ENCODE peak calls at places on chromosome 17, in six cellular contexts. One of them, this sample, is unnamed.
A peak's percentile ranks its signal among the peaks of the same experiment; 100 is the strongest.

GRCh38 chr17:72120878-72121163 is at the start of gene SOX9:
- DNase-seq in brain microvascular endothelial cell: peak; percentile 93
- DNase-seq in Peyer's patch: no peak
- DNase-seq in dorsolateral prefrontal cortex: peak; percentile 90
- DNase-seq in spleen: no peak
- DNase-seq in aorta: peak; percentile 77
- DNase-seq in this sample: peak; percentile 97

GRCh38 chr17:80279895-80280294 is 19.2 kb downstream of the RNF213 start:
- DNase-seq in brain microvascular endothelial cell: peak; percentile 82
- DNase-seq in Peyer's patch: no peak
- DNase-seq in dorsolateral prefrontal cortex: no peak
- DNase-seq in spleen: no peak
- DNase-seq in aorta: peak; percentile 79
- DNase-seq in this sample: no peak

GRCh38 chr17:73641779-73642580 is 2.3 kb downstream of the SDK2 start:
- DNase-seq in brain microvascular endothelial cell: no peak
- DNase-seq in Peyer's patch: no peak
- DNase-seq in dorsolateral prefrontal cortex: no peak
- DNase-seq in spleen: no peak
- DNase-seq in aorta: no peak
- DNase-seq in this sample: no peak

GRCh38 chr17:3647769-3648540 is 11.4 kb downstream of the CTNS start:
- DNase-seq in brain microvascular endothelial cell: peak; percentile 52
- DNase-seq in Peyer's patch: peak; percentile 28
- DNase-seq in dorsolateral prefrontal cortex: peak; percentile 74
- DNase-seq in spleen: no peak
- DNase-seq in aorta: no peak
- DNase-seq in this sample: peak; percentile 74

GRCh38 chr17:21034350-21035235 is 8.2 kb downstream of the USP22 start:
- DNase-seq in brain microvascular endothelial cell: no peak
- DNase-seq in Peyer's patch: peak; percentile 53
- DNase-seq in dorsolateral prefrontal cortex: peak; percentile 27
- DNase-seq in spleen: no peak
- DNase-seq in aorta: no peak
- DNase-seq in this sample: peak; percentile 44

GRCh38 chr17:67588326-67588725 is 129.4 kb upstream of the NOL11 start:
- DNase-seq in brain microvascular endothelial cell: no peak
- DNase-seq in Peyer's patch: no peak
- DNase-seq in dorsolateral prefrontal cortex: no peak
- DNase-seq in spleen: no peak
- DNase-seq in aorta: no peak
- DNase-seq in this sample: no peak

GRCh38 chr17:48192321-48192731 is 84.8 kb downstream of the SNX11 start:
- DNase-seq in brain microvascular endothelial cell: no peak
- DNase-seq in Peyer's patch: no peak
- DNase-seq in dorsolateral prefrontal cortex: no peak
- DNase-seq in spleen: no peak
- DNase-seq in aorta: no peak
- DNase-seq in this sample: peak; percentile 47

GRCh38 chr17:57407287-57408063 is 151.2 kb downstream of the MSI2 start:
- DNase-seq in brain microvascular endothelial cell: no peak
- DNase-seq in Peyer's patch: no peak
- DNase-seq in dorsolateral prefrontal cortex: no peak
- DNase-seq in spleen: no peak
- DNase-seq in aorta: no peak
- DNase-seq in this sample: peak; percentile 39

GRCh38 chr17:8479431-8479947 is 43.8 kb downstream of the NDEL1 start:
- DNase-seq in brain microvascular endothelial cell: no peak
- DNase-seq in Peyer's patch: no peak
- DNase-seq in dorsolateral prefrontal cortex: peak; percentile 70
- DNase-seq in spleen: no peak
- DNase-seq in aorta: peak; percentile 76
- DNase-seq in this sample: no peak

GRCh38 chr17:28334176-28334575 is 1.1 kb downstream of the IFT20 start:
- DNase-seq in brain microvascular endothelial cell: no peak
- DNase-seq in Peyer's patch: no peak
- DNase-seq in dorsolateral prefrontal cortex: no peak
- DNase-seq in spleen: no peak
- DNase-seq in aorta: no peak
- DNase-seq in this sample: no peak

GRCh38 chr17:77186141-77186604 is 45.4 kb downstream of the SEC14L1 start:
- DNase-seq in brain microvascular endothelial cell: no peak
- DNase-seq in Peyer's patch: peak; percentile 51
- DNase-seq in dorsolateral prefrontal cortex: peak; percentile 37
- DNase-seq in spleen: no peak
- DNase-seq in aorta: no peak
- DNase-seq in this sample: no peak

GRCh38 chr17:76268991-76269981 is 4.1 kb downstream of the UBALD2 start:
- DNase-seq in brain microvascular endothelial cell: no peak
- DNase-seq in Peyer's patch: no peak
- DNase-seq in dorsolateral prefrontal cortex: no peak
- DNase-seq in spleen: no peak
- DNase-seq in aorta: no peak
- DNase-seq in this sample: peak; percentile 53

GRCh38 chr17:57597531-57598453 is 147.3 kb downstream of the CCDC182 start:
- DNase-seq in brain microvascular endothelial cell: peak; percentile 69
- DNase-seq in Peyer's patch: peak; percentile 59
- DNase-seq in dorsolateral prefrontal cortex: peak; percentile 79
- DNase-seq in spleen: no peak
- DNase-seq in aorta: peak; percentile 83
- DNase-seq in this sample: peak; percentile 90

GRCh38 chr17:78124081-78124835 is 4.3 kb downstream of the TMC6 start:
- DNase-seq in brain microvascular endothelial cell: no peak
- DNase-seq in Peyer's patch: peak; percentile 83
- DNase-seq in dorsolateral prefrontal cortex: no peak
- DNase-seq in spleen: peak; percentile 94
- DNase-seq in aorta: peak; percentile 44
- DNase-seq in this sample: no peak

GRCh38 chr17:29292071-29292991 is 1.6 kb downstream of the NUFIP2 start:
- DNase-seq in brain microvascular endothelial cell: no peak
- DNase-seq in Peyer's patch: peak; percentile 79
- DNase-seq in dorsolateral prefrontal cortex: peak; percentile 68
- DNase-seq in spleen: peak; percentile 92
- DNase-seq in aorta: peak; percentile 81
- DNase-seq in this sample: peak; percentile 52

GRCh38 chr17:67162771-67163170 is 82.2 kb downstream of the HELZ start:
- DNase-seq in brain microvascular endothelial cell: no peak
- DNase-seq in Peyer's patch: no peak
- DNase-seq in dorsolateral prefrontal cortex: no peak
- DNase-seq in spleen: no peak
- DNase-seq in aorta: no peak
- DNase-seq in this sample: no peak

GRCh38 chr17:77593081-77593480 is 365.4 kb upstream of the TNRC6C start:
- DNase-seq in brain microvascular endothelial cell: no peak
- DNase-seq in Peyer's patch: no peak
- DNase-seq in dorsolateral prefrontal cortex: no peak
- DNase-seq in spleen: peak; percentile 24
- DNase-seq in aorta: peak; percentile 17
- DNase-seq in this sample: no peak

GRCh38 chr17:27985306-27985705 is 57.2 kb upstream of the NLK start:
- DNase-seq in brain microvascular endothelial cell: no peak
- DNase-seq in Peyer's patch: no peak
- DNase-seq in dorsolateral prefrontal cortex: no peak
- DNase-seq in spleen: no peak
- DNase-seq in aorta: no peak
- DNase-seq in this sample: no peak

GRCh38 chr17:67602974-67603373 is 114.8 kb upstream of the NOL11 start:
- DNase-seq in brain microvascular endothelial cell: peak; percentile 43
- DNase-seq in Peyer's patch: no peak
- DNase-seq in dorsolateral prefrontal cortex: no peak
- DNase-seq in spleen: peak; percentile 46
- DNase-seq in aorta: no peak
- DNase-seq in this sample: peak; percentile 87

GRCh38 chr17:43316522-43317142 is 82.2 kb upstream of the ARL4D start:
- DNase-seq in brain microvascular endothelial cell: no peak
- DNase-seq in Peyer's patch: peak; percentile 36
- DNase-seq in dorsolateral prefrontal cortex: no peak
- DNase-seq in spleen: peak; percentile 77
- DNase-seq in aorta: peak; percentile 47
- DNase-seq in this sample: peak; percentile 36

DNA sequence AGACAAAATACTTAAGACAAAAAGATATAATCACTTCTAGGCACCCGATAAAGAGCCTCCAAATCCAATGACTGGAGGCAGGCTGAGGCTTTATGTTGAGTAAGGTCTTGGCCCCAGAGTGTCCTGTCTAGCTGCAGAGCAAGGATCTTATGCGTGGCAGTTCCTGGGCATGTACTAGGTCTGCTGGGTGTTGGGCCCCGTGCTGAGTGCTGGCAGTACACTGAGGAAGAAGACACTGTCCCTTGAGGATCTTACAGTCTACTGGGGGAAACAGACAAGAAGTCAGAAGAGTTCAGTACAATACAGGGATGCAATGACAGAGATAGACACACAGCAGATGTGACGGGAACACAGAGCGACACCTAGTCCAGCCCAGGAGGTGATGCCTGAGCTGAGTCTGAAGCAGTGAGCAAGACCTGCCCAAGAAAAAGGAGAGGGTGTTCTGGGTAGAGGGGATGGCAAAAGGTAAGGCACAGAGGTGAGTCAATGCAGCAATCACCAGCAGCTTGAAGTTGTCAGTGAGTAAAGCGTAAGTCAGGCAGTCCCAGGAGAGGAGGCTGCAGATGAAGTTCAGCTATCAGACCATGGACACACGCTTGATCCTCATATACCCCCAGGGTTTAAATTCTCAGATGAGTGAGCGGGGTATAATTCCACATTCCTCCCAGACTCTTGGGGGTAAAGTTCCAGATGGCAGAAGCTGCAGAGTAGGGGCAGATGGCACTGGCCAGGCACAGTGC is 18.1 kb downstream of the MAP3K14 start:
- DNase-seq in brain microvascular endothelial cell: no peak
- DNase-seq in Peyer's patch: no peak
- DNase-seq in dorsolateral prefrontal cortex: no peak
- DNase-seq in spleen: no peak
- DNase-seq in aorta: no peak
- DNase-seq in this sample: no peak
- H3K27ac ChIP-seq in brain microvascular endothelial cell: no peak overlapping the region
- H3K27ac ChIP-seq in Peyer's patch: peak overlapping the region; percentile 50
- H3K27ac ChIP-seq in dorsolateral prefrontal cortex: no peak overlapping the region
- H3K27ac ChIP-seq in spleen: peak overlapping the region; percentile 68
- H3K27ac ChIP-seq in aorta: no peak overlapping the region
- H3K27ac ChIP-seq in this sample: no peak overlapping the region

DNA sequence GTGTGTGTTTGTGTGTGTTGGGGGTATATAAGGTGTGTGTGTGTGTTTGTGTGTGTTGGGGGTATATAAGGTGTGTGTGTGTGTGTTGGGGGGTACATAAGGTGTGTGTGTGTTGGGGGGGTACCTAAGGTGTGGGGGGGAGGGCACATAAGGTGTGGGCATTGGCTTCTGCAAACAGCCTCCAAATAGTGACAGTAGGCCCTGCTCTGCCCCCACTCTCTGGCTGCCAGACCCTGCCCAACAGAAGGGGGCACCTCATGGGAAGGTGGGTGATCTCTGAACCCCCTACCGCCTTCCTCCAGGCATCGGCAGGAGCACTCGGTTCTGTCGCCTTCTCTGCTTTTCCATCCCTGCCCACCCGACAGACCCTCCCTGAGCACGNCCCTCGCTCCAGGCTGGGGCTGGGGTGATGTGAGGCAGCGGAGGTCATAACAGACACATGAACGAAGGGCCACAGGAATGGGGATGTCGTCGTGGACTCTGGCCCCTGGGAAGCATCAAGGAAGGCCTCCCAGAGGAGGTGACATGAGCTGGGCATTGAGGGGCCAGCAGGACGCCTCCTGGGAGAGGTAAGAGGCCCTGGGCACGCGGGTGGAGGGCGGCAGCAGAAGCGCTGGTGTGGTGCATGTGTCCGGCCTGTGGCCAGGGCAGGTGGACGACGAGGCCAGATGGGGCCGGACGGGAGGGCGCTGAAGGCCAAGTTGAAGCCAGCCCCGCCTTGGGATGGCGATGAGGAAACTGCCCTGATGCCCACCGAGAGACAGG is 136.6 kb upstream of the RPH3AL start:
- DNase-seq in brain microvascular endothelial cell: no peak
- DNase-seq in Peyer's patch: no peak
- DNase-seq in dorsolateral prefrontal cortex: no peak
- DNase-seq in spleen: no peak
- DNase-seq in aorta: no peak
- DNase-seq in this sample: peak; percentile 54
- H3K27ac ChIP-seq in brain microvascular endothelial cell: peak overlapping the region; percentile 60
- H3K27ac ChIP-seq in Peyer's patch: peak overlapping the region; percentile 77
- H3K27ac ChIP-seq in dorsolateral prefrontal cortex: no peak overlapping the region
- H3K27ac ChIP-seq in spleen: peak overlapping the region; percentile 90
- H3K27ac ChIP-seq in aorta: no peak overlapping the region
- H3K27ac ChIP-seq in this sample: no peak overlapping the region

DNA sequence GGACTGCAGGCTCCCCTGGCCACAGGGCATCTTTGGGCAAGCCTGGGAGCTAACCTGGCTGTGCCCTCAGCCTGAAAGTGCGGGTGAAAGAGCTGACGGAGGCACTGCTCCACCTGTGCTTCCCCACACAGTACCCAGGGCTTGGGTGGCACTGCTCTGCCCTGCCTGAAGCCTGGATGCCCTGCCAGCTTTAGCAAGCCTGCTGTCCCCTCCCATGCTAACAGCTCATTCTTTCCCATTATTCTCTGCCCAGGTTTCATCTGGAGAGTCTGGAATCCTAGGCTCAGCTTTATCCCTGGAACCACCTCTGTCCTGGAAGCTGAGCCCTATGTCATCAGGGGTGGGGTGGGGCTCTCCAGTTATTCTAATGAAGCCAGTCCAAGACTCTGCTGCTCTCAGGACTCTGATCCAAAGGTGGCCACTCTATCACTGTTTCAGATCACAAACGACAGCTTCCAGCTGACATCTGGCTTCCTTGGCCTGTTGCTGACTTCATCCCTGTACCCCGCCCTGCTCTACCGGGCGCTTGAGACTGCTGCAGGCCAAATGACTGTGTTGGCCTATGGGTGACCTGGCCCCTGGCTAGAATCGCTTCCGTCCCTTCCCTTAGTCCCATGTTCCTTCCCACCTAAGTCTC is 29.3 kb downstream of the HIC1 start:
- DNase-seq in brain microvascular endothelial cell: peak; percentile 54
- DNase-seq in Peyer's patch: no peak
- DNase-seq in dorsolateral prefrontal cortex: no peak
- DNase-seq in spleen: peak; percentile 78
- DNase-seq in aorta: no peak
- DNase-seq in this sample: no peak
- H3K27ac ChIP-seq in brain microvascular endothelial cell: peak overlapping the region; percentile 80
- H3K27ac ChIP-seq in Peyer's patch: peak overlapping the region; percentile 84
- H3K27ac ChIP-seq in dorsolateral prefrontal cortex: peak overlapping the region; percentile 40
- H3K27ac ChIP-seq in spleen: peak overlapping the region; percentile 89
- H3K27ac ChIP-seq in aorta: no peak overlapping the region
- H3K27ac ChIP-seq in this sample: no peak overlapping the region

DNA sequence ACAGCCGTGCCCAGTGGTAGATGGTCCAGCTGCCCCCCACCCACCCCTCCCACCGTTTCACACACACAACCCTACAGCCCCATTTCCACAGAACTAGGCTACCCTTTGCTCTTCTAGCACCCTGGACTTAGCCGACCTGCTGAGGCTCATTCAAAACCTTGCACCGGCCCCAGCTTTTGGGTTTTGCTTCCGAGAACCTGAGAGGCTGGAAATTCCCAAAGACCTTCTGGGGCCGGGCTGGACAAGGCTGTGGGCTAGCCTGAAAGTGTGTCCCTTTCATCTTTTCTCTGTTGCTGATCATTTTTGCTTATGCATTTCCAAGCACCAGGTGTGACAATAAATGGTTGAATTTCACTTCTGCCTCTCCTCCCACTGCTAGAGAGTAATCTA is 139.0 kb downstream of the DNAH9 start:
- DNase-seq in brain microvascular endothelial cell: no peak
- DNase-seq in Peyer's patch: no peak
- DNase-seq in dorsolateral prefrontal cortex: no peak
- DNase-seq in spleen: no peak
- DNase-seq in aorta: no peak
- DNase-seq in this sample: no peak
- H3K27ac ChIP-seq in brain microvascular endothelial cell: no peak overlapping the region
- H3K27ac ChIP-seq in Peyer's patch: no peak overlapping the region
- H3K27ac ChIP-seq in dorsolateral prefrontal cortex: no peak overlapping the region
- H3K27ac ChIP-seq in spleen: no peak overlapping the region
- H3K27ac ChIP-seq in aorta: no peak overlapping the region
- H3K27ac ChIP-seq in this sample: no peak overlapping the region

This sample was measured in GM23338.